ENCODE peak calls at places on chromosomes 4 and X, in five cellular contexts. One of them, this sample, is unnamed. For H3K9me3, the result is how much of the 10 kb centered on the place peaks cover.

GRCh38 chr4:57265831-57266582 is 155.8 kb upstream of the IGFBP7 start:
- DNase-seq in OCI-LY7: no peak
- DNase-seq in heart right ventricle: peak
- DNase-seq in CD8-positive, alpha-beta memory T cell: no peak
- DNase-seq in Karpas-422: no peak
- DNase-seq in this sample: no peak

GRCh38 chr4:76984788-76985211 is 35.2 kb downstream of the SEPTIN11 start:
- DNase-seq in OCI-LY7: no peak
- DNase-seq in heart right ventricle: peak
- DNase-seq in CD8-positive, alpha-beta memory T cell: no peak
- DNase-seq in Karpas-422: no peak
- DNase-seq in this sample: peak

GRCh38 chrX:123173833-123174232 is 10.2 kb upstream of the GRIA3 start:
- DNase-seq in OCI-LY7: peak
- DNase-seq in heart right ventricle: no peak
- DNase-seq in CD8-positive, alpha-beta memory T cell: no peak
- DNase-seq in Karpas-422: peak
- DNase-seq in this sample: peak

GRCh38 chr4:68466185-68466584 is 18.9 kb downstream of the TMPRSS11E start:
- DNase-seq in OCI-LY7: no peak
- DNase-seq in heart right ventricle: no peak
- DNase-seq in CD8-positive, alpha-beta memory T cell: no peak
- DNase-seq in Karpas-422: no peak
- DNase-seq in this sample: no peak

GRCh38 chr4:88382621-88383020 is 4.0 kb downstream of the HERC6 start:
- DNase-seq in OCI-LY7: no peak
- DNase-seq in heart right ventricle: no peak
- DNase-seq in CD8-positive, alpha-beta memory T cell: peak
- DNase-seq in Karpas-422: no peak
- DNase-seq in this sample: peak

GRCh38 chr4:4857809-4858508 is 1.5 kb upstream of the MSX1 start:
- DNase-seq in OCI-LY7: no peak
- DNase-seq in heart right ventricle: no peak
- DNase-seq in CD8-positive, alpha-beta memory T cell: no peak
- DNase-seq in Karpas-422: no peak
- DNase-seq in this sample: no peak

GRCh38 chrX:14753436-14753835 is 119.4 kb downstream of the FANCB start:
- DNase-seq in OCI-LY7: no peak
- DNase-seq in heart right ventricle: no peak
- DNase-seq in CD8-positive, alpha-beta memory T cell: no peak
- DNase-seq in Karpas-422: no peak
- DNase-seq in this sample: no peak

GRCh38 chrX:149804102-149804501 is 22.4 kb downstream of the MAGEA9 start:
- DNase-seq in OCI-LY7: no peak
- DNase-seq in heart right ventricle: no peak
- DNase-seq in CD8-positive, alpha-beta memory T cell: no peak
- DNase-seq in Karpas-422: no peak
- DNase-seq in this sample: no peak

GRCh38 chrX:100768679-100769338 is 36.9 kb upstream of the SYTL4 start:
- DNase-seq in OCI-LY7: peak
- DNase-seq in heart right ventricle: peak
- DNase-seq in CD8-positive, alpha-beta memory T cell: peak
- DNase-seq in Karpas-422: peak
- DNase-seq in this sample: peak

GRCh38 chr4:20395160-20395773 is 143.6 kb downstream of the SLIT2 start:
- DNase-seq in OCI-LY7: peak
- DNase-seq in heart right ventricle: no peak
- DNase-seq in CD8-positive, alpha-beta memory T cell: no peak
- DNase-seq in Karpas-422: peak
- DNase-seq in this sample: peak

GRCh38 chr4:186104895-186105720 is 604 bp downstream of the FAM149A start:
- DNase-seq in OCI-LY7: no peak
- DNase-seq in heart right ventricle: no peak
- DNase-seq in CD8-positive, alpha-beta memory T cell: peak
- DNase-seq in Karpas-422: no peak
- DNase-seq in this sample: peak

GRCh38 chr4:2386717-2387116 is 31.7 kb downstream of the ZFYVE28 start:
- DNase-seq in OCI-LY7: no peak
- DNase-seq in heart right ventricle: no peak
- DNase-seq in CD8-positive, alpha-beta memory T cell: no peak
- DNase-seq in Karpas-422: no peak
- DNase-seq in this sample: no peak

GRCh38 chr4:20612313-20612712 is 87.9 kb upstream of the PACRGL start:
- DNase-seq in OCI-LY7: no peak
- DNase-seq in heart right ventricle: no peak
- DNase-seq in CD8-positive, alpha-beta memory T cell: no peak
- DNase-seq in Karpas-422: no peak
- DNase-seq in this sample: no peak

GRCh38 chrX:117743469-117744251 is 372.9 kb downstream of the KLHL13 start:
- DNase-seq in OCI-LY7: peak
- DNase-seq in heart right ventricle: no peak
- DNase-seq in CD8-positive, alpha-beta memory T cell: no peak
- DNase-seq in Karpas-422: peak
- DNase-seq in this sample: peak

GRCh38 chrX:20530319-20530979 is 263.7 kb upstream of the RPS6KA3 start:
- DNase-seq in OCI-LY7: peak
- DNase-seq in heart right ventricle: peak
- DNase-seq in CD8-positive, alpha-beta memory T cell: peak
- DNase-seq in Karpas-422: peak
- DNase-seq in this sample: peak

GRCh38 chr4:19807505-19807904 is 444.2 kb upstream of the SLIT2 start:
- DNase-seq in OCI-LY7: no peak
- DNase-seq in heart right ventricle: no peak
- DNase-seq in CD8-positive, alpha-beta memory T cell: no peak
- DNase-seq in Karpas-422: no peak
- DNase-seq in this sample: no peak

GRCh38 chrX:1212532-1212931 is at the start of gene CRLF2:
- DNase-seq in OCI-LY7: peak
- DNase-seq in heart right ventricle: no peak
- DNase-seq in CD8-positive, alpha-beta memory T cell: no peak
- DNase-seq in Karpas-422: no peak
- DNase-seq in this sample: no peak

GRCh38 chr4:101183658-101184373 is 163.5 kb downstream of the PPP3CA start:
- DNase-seq in OCI-LY7: no peak
- DNase-seq in heart right ventricle: no peak
- DNase-seq in CD8-positive, alpha-beta memory T cell: no peak
- DNase-seq in Karpas-422: no peak
- DNase-seq in this sample: peak

GRCh38 chrX:139204903-139205667 is 325.5 kb upstream of the F9 start:
- DNase-seq in OCI-LY7: no peak
- DNase-seq in heart right ventricle: no peak
- DNase-seq in CD8-positive, alpha-beta memory T cell: no peak
- DNase-seq in Karpas-422: no peak
- DNase-seq in this sample: no peak

GRCh38 chrX:16164748-16165147 is 2.5 kb upstream of the MAGEB17 start:
- DNase-seq in OCI-LY7: no peak
- DNase-seq in heart right ventricle: no peak
- DNase-seq in CD8-positive, alpha-beta memory T cell: no peak
- DNase-seq in Karpas-422: no peak
- DNase-seq in this sample: no peak

GRCh38 chrX:17606211-17606610 is 131.1 kb upstream of the SCML1 start:
- DNase-seq in OCI-LY7: no peak
- DNase-seq in heart right ventricle: no peak
- DNase-seq in CD8-positive, alpha-beta memory T cell: no peak
- DNase-seq in Karpas-422: no peak
- DNase-seq in this sample: no peak

GRCh38 chr4:153115322-153116100 is 88.7 kb upstream of the TRIM2 start:
- DNase-seq in OCI-LY7: peak
- DNase-seq in heart right ventricle: peak
- DNase-seq in CD8-positive, alpha-beta memory T cell: peak
- DNase-seq in Karpas-422: peak
- DNase-seq in this sample: peak

GRCh38 chrX:31215277-31215815 is 143.5 kb upstream of the FTHL17 start:
- DNase-seq in OCI-LY7: no peak
- DNase-seq in heart right ventricle: no peak
- DNase-seq in CD8-positive, alpha-beta memory T cell: no peak
- DNase-seq in Karpas-422: no peak
- DNase-seq in this sample: no peak

GRCh38 chrX:31209005-31209612 is 137.3 kb upstream of the FTHL17 start:
- DNase-seq in OCI-LY7: no peak
- DNase-seq in heart right ventricle: no peak
- DNase-seq in CD8-positive, alpha-beta memory T cell: no peak
- DNase-seq in Karpas-422: no peak
- DNase-seq in this sample: peak

GRCh38 chrX:31212856-31213748 is 141.3 kb upstream of the FTHL17 start:
- DNase-seq in OCI-LY7: no peak
- DNase-seq in heart right ventricle: no peak
- DNase-seq in CD8-positive, alpha-beta memory T cell: no peak
- DNase-seq in Karpas-422: no peak
- DNase-seq in this sample: no peak

GRCh38 chrX:31217111-31217510 is 145.3 kb upstream of the FTHL17 start:
- DNase-seq in OCI-LY7: no peak
- DNase-seq in heart right ventricle: no peak
- DNase-seq in CD8-positive, alpha-beta memory T cell: no peak
- DNase-seq in Karpas-422: no peak
- DNase-seq in this sample: peak

DNA sequence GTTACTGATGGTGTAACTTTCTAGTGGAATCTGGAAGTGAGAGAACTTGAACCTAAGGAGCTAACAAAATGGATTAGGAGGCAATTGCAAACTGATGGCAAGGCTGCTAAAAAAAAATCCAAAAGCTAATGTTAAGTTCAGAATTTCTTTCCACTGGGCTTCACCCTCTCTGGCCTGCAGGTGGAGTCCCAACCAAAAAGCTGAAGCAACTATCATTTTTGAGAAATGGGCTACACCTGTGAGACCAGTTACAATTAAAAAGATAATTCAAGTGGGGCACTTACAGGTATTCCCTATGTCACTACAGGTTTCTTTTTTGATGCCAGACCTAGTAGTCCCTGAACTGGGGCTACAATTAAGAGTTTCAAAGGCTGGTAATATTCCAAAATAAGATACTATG is 142.1 kb upstream of the FTHL17 start:
- DNase-seq in OCI-LY7: peak
- DNase-seq in heart right ventricle: peak
- DNase-seq in CD8-positive, alpha-beta memory T cell: no peak
- DNase-seq in Karpas-422: peak
- DNase-seq in this sample: peak
- H3K27ac ChIP-seq in OCI-LY7: no peak
- H3K27ac ChIP-seq in heart right ventricle: no peak
- H3K27ac ChIP-seq in CD8-positive, alpha-beta memory T cell: no peak
- H3K27ac ChIP-seq in Karpas-422: no peak
- H3K27ac ChIP-seq in this sample: no peak

DNA sequence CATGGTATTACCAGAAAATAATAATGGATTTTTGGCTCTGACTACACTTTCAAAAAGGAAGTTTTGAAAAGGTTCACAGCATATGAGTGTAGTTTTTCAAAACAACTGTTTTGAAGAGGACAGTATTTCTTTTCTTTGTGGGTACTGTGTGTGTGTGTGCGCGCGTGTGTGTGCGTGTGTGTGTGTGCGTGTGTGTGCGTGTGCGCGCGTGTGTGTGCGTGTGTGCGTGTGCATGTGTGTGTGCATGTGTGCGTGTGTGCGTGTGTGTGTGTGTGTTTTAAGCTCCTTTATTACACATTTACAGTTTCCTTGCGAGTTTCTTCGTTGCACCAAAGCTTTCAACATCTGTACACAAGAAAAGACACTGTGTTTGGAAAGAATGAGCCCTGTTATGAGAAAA is 755.4 kb downstream of the SH3BGRL start:
- DNase-seq in OCI-LY7: no peak
- DNase-seq in heart right ventricle: no peak
- DNase-seq in CD8-positive, alpha-beta memory T cell: no peak
- DNase-seq in Karpas-422: no peak
- DNase-seq in this sample: no peak
- H3K9me3 ChIP-seq in OCI-LY7: under half
- H3K9me3 ChIP-seq in heart right ventricle: under half
- H3K9me3 ChIP-seq in CD8-positive, alpha-beta memory T cell: under half
- H3K9me3 ChIP-seq in Karpas-422: under half
- H3K9me3 ChIP-seq in this sample: under half

DNA sequence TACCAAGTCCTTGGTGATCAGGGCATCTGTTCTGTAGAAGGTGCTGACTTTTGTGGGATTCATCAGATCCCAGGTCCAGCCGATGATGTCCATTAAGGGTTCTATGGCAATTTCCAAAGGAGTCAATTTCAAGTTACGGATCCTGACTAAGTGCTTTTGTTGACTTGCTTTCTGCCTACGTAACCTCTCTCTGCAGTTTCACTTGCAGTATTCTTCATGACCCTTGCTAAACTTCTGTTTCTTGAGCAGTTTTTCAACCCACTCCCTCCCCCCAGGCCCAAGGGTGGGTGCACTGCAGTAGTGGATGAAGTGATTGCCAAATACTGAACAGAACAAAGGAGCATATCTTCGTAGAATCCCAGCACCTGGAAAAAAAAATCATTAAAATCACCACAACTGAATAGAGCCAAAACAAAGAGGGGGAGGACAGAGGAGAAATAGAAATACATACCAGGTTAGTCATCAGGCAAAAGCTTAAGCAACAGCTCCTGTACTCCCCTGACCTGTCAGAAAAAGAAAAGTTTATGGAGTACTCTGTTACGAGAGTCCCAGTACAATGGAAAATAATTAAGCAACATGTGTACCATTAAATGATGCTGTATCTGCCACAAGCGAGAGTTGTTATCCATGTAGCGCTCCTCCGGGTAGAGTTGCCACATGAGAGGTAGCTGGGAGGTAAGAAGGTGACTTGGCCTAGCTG is 5.8 kb downstream of the CMC4 start:
- DNase-seq in OCI-LY7: no peak
- DNase-seq in heart right ventricle: no peak
- DNase-seq in CD8-positive, alpha-beta memory T cell: no peak
- DNase-seq in Karpas-422: no peak
- DNase-seq in this sample: no peak
- H3K27ac ChIP-seq in OCI-LY7: no peak
- H3K27ac ChIP-seq in heart right ventricle: no peak
- H3K27ac ChIP-seq in CD8-positive, alpha-beta memory T cell: no peak
- H3K27ac ChIP-seq in Karpas-422: no peak
- H3K27ac ChIP-seq in this sample: no peak

DNA sequence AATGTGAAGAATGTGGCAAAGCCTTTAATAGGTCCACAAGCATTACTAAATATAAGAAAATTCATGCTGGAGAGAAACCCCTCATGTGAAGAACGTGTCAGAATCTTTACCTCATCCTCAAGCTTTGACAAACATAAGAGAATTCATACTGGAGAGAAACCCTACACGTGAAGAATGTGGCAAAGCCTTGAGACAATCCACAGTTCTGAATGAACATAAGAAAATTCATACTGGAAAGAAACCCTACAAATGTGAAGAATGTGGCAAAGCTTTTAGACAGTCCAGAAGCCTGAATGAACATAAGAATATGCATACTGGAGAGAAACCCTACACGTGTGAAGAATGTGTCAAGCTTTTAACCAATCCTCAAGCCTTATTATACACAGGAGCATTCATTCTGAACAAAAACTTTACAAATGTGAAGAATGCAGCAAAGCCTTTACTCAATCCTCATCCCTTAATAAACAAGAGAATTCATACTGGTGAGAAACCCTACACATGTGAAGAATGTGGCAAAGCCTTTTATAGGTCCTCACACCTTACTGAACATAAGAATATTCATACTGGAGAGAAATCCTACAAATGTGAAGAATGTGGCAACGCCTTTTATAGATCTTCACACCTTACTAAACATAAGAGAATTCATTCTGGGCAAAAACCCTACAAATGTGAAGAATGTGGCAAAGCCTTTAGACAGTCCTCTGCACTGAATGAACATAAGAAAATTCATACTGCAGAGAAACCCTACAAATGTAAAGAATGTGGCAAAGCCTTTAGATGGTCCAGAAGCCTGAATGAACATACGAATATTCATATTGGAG is 51.1 kb downstream of the ZNF732 start:
- DNase-seq in OCI-LY7: no peak
- DNase-seq in heart right ventricle: no peak
- DNase-seq in CD8-positive, alpha-beta memory T cell: no peak
- DNase-seq in Karpas-422: no peak
- DNase-seq in this sample: no peak
- H3K9me3 ChIP-seq in OCI-LY7: half or more
- H3K9me3 ChIP-seq in heart right ventricle: half or more
- H3K9me3 ChIP-seq in CD8-positive, alpha-beta memory T cell: under half
- H3K9me3 ChIP-seq in Karpas-422: half or more
- H3K9me3 ChIP-seq in this sample: under half

GRCh38 chr4:122764071-122764807 is 31.7 kb downstream of the BBS12 start:
- DNase-seq in OCI-LY7: no peak
- DNase-seq in heart right ventricle: no peak
- DNase-seq in CD8-positive, alpha-beta memory T cell: no peak
- DNase-seq in Karpas-422: no peak
- DNase-seq in this sample: no peak
- H3K27ac ChIP-seq in OCI-LY7: no peak
- H3K27ac ChIP-seq in heart right ventricle: no peak
- H3K27ac ChIP-seq in CD8-positive, alpha-beta memory T cell: no peak
- H3K27ac ChIP-seq in Karpas-422: no peak
- H3K27ac ChIP-seq in this sample: no peak